ENCODE peak calls at places on chromosomes 3 and 15, in nine cellular contexts. H is CD8-positive, alpha-beta T cell; B is spleen; L is A549; P is ovary; W is psoas muscle; Y is breast epithelium; I is IMR-90; T is fibroblast of pulmonary artery. K is an unnamed sample.

GRCh38 chr3:43996379-43997301 is 245.0 kb upstream of the TOPAZ1 start:
- DNase-seq in H (no peak), B (peak), L (peak), P (no peak), W (no peak), Y (no peak), I (no peak), T (peak), K (peak)

GRCh38 chr15:58247803-58248503 is 109.8 kb downstream of the AQP9 start:
- DNase-seq in H (no peak), B (no peak), L (no peak), P (no peak), W (peak), Y (peak), I (peak), T (peak), K (no peak)

GRCh38 chr15:69982037-69982436 is 115.7 kb downstream of the TLE3 start:
- DNase-seq in H (no peak), B (no peak), L (no peak), P (no peak), W (no peak), Y (no peak), I (no peak), T (no peak), K (no peak)

GRCh38 chr15:74529911-74530310 is 11.1 kb upstream of the ARID3B start:
- DNase-seq in H (no peak), B (no peak), L (no peak), P (no peak), W (no peak), Y (no peak), I (peak), T (peak), K (peak)

GRCh38 chr3:180875071-180875698 is 37.3 kb upstream of the FXR1 start:
- DNase-seq in H (no peak), B (no peak), L (no peak), P (no peak), W (no peak), Y (no peak), I (no peak), T (no peak), K (no peak)

GRCh38 chr3:178646205-178646604 is 110.0 kb downstream of the KCNMB2 start:
- DNase-seq in H (no peak), B (no peak), L (no peak), P (no peak), W (no peak), Y (no peak), I (no peak), T (no peak), K (no peak)

GRCh38 chr15:45121706-45122417 is 7.7 kb downstream of the DUOXA2 start:
- DNase-seq in H (no peak), B (no peak), L (peak), P (no peak), W (no peak), Y (no peak), I (peak), T (peak), K (peak)

GRCh38 chr3:139906441-139906840 is 28.5 kb upstream of the CLSTN2 start:
- DNase-seq in H (no peak), B (no peak), L (peak), P (no peak), W (no peak), Y (no peak), I (peak), T (no peak), K (no peak)

GRCh38 chr15:59298255-59298856 is 74.3 kb downstream of the MYO1E start:
- DNase-seq in H (no peak), B (no peak), L (no peak), P (no peak), W (no peak), Y (no peak), I (peak), T (no peak), K (no peak)

GRCh38 chr3:17070560-17070959 is 185.8 kb downstream of the PLCL2 start:
- DNase-seq in H (no peak), B (no peak), L (peak), P (peak), W (peak), Y (no peak), I (peak), T (peak), K (no peak)

GRCh38 chr3:101009386-101009785 is 16.2 kb upstream of the ABI3BP start:
- DNase-seq in H (no peak), B (no peak), L (no peak), P (no peak), W (no peak), Y (no peak), I (peak), T (no peak), K (no peak)

GRCh38 chr3:59605318-59605717 is 555.5 kb upstream of the CFAP20DC start:
- DNase-seq in H (no peak), B (no peak), L (no peak), P (no peak), W (no peak), Y (no peak), I (no peak), T (no peak), K (no peak)

GRCh38 chr3:151903501-151903991 is 30.1 kb downstream of the SUCNR1 start:
- DNase-seq in H (no peak), B (no peak), L (no peak), P (no peak), W (no peak), Y (no peak), I (peak), T (peak), K (peak)

GRCh38 chr3:183178512-183178832 is 15.9 kb upstream of the LAMP3 start:
- DNase-seq in H (no peak), B (no peak), L (no peak), P (no peak), W (no peak), Y (no peak), I (no peak), T (no peak), K (no peak)

GRCh38 chr3:111936191-111936841 is 42.5 kb upstream of the ABHD10 start:
- DNase-seq in H (no peak), B (no peak), L (peak), P (no peak), W (no peak), Y (no peak), I (peak), T (peak), K (peak)

GRCh38 chr3:142180761-142181362 is 31.5 kb upstream of the TFDP2 start:
- DNase-seq in H (peak), B (no peak), L (peak), P (peak), W (no peak), Y (no peak), I (peak), T (peak), K (peak)

GRCh38 chr3:126827121-126827520 is 123.1 kb downstream of the CHCHD6 start:
- DNase-seq in H (no peak), B (no peak), L (no peak), P (no peak), W (peak), Y (no peak), I (peak), T (peak), K (peak)

GRCh38 chr3:111069974-111070751 is 1.5 kb upstream of the NECTIN3 start:
- DNase-seq in H (peak), B (peak), L (no peak), P (peak), W (peak), Y (no peak), I (peak), T (peak), K (peak)

GRCh38 chr15:33720952-33721351 is 247.3 kb upstream of the CHRM5 start:
- DNase-seq in H (no peak), B (no peak), L (no peak), P (no peak), W (no peak), Y (no peak), I (peak), T (peak), K (peak)

GRCh38 chr3:105866656-105867653 is 1.9 kb downstream of the CBLB start:
- DNase-seq in H (no peak), B (no peak), L (no peak), P (no peak), W (peak), Y (no peak), I (peak), T (peak), K (peak)

GRCh38 chr15:55334371-55334770 is 15.3 kb downstream of the PIGB start:
- DNase-seq in H (no peak), B (no peak), L (no peak), P (no peak), W (no peak), Y (no peak), I (peak), T (no peak), K (no peak)

GRCh38 chr15:71325461-71325860 is 210.2 kb downstream of the THSD4 start:
- DNase-seq in H (no peak), B (no peak), L (no peak), P (no peak), W (no peak), Y (no peak), I (peak), T (peak), K (peak)

GRCh38 chr3:64616953-64617352 is 70.8 kb downstream of the ADAMTS9 start:
- DNase-seq in H (no peak), B (no peak), L (no peak), P (no peak), W (no peak), Y (no peak), I (no peak), T (peak), K (peak)

GRCh38 chr3:60366491-60366890 is 884.8 kb downstream of the FHIT start:
- DNase-seq in H (no peak), B (no peak), L (no peak), P (no peak), W (no peak), Y (no peak), I (peak), T (no peak), K (no peak)

GRCh38 chr15:25909325-25909724 is 46.2 kb upstream of the ATP10A start:
- DNase-seq in H (no peak), B (no peak), L (no peak), P (no peak), W (no peak), Y (no peak), I (no peak), T (no peak), K (no peak)

GRCh38 chr15:36210426-36210825 is 369.0 kb upstream of the CDIN1 start:
- DNase-seq in H (no peak), B (no peak), L (no peak), P (no peak), W (no peak), Y (no peak), I (no peak), T (no peak), K (no peak)

GRCh38 chr3:16825617-16826204 is 59.0 kb upstream of the PLCL2 start:
- DNase-seq in H (no peak), B (no peak), L (no peak), P (peak), W (no peak), Y (no peak), I (no peak), T (no peak), K (no peak)

GRCh38 chr15:101615986-101616848 is 36.0 kb downstream of the TM2D3 start:
- DNase-seq in H (no peak), B (no peak), L (peak), P (peak), W (peak), Y (no peak), I (peak), T (peak), K (peak)
- H3K4me3 ChIP-seq in H (no peak), B (no peak), L (peak), P (no peak), W (peak), Y (peak), I (no peak), T (peak), K (no peak)

DNA sequence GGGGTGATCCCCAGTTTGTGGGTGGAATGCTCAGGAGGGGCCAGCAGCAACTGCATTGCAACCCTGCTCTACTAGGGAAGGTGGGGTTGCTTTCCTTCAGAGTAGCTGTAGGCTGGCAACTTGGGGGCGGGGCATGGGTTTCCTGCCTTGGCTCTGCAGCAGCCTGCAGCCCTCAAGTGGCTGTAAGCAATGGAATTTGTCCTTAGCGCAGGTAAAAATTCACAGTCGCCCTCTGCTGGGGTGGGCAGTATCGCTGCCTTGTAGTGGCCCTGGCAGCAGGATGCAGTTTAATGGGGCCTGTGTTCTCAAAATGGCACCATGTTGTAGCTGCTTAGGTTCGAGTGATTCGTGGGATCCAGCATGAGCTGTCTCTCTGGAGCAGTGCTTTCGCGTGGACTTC is 29.8 kb downstream of the STT3B start:
- DNase-seq in H (peak), B (peak), L (no peak), P (no peak), W (peak), Y (no peak), I (no peak), T (no peak), K (no peak)
- TF ChIP-seq CTCF in H (no peak), B (no peak), L (no peak), P (no peak), W (no peak), Y (no peak), I (no peak), T (no peak), K (no peak)

GRCh38 chr15:82833283-82833682 is 23.9 kb downstream of the WHAMM start:
- DNase-seq in H (no peak), B (no peak), L (no peak), P (no peak), W (no peak), Y (peak), I (no peak), T (no peak), K (no peak)
- H3K4me3 ChIP-seq in H (no peak), B (no peak), L (no peak), P (no peak), W (no peak), Y (no peak), I (no peak), T (no peak), K (no peak)

GRCh38 chr15:89198934-89199333 is 22.4 kb downstream of the RLBP1 start:
- DNase-seq in H (no peak), B (no peak), L (no peak), P (no peak), W (no peak), Y (no peak), I (no peak), T (no peak), K (no peak)
- TF ChIP-seq CTCF in H (no peak), B (no peak), L (no peak), P (no peak), W (no peak), Y (no peak), I (no peak), T (no peak), K (no peak)

K was measured in cardiac muscle cell.